ENCODE peak calls at places on chromosomes 1 and 21, in ten cellular contexts. One of them, this sample, is unnamed.

GRCh38 chr1:213666113-213666512 is 321.7 kb upstream of the PROX1 start:
- DNase-seq in adrenal gland: no peak
- DNase-seq in endodermal cell: no peak
- DNase-seq in type B pancreatic cell: no peak
- DNase-seq in psoas muscle: no peak
- DNase-seq in epithelial cell of proximal tubule: no peak
- DNase-seq in thoracic aorta: no peak
- DNase-seq in AG10803: no peak
- DNase-seq in glutamatergic neuron: no peak
- DNase-seq in fibroblast of pulmonary artery: no peak
- DNase-seq in this sample: no peak

GRCh38 chr21:17114019-17114418 is 398.8 kb upstream of the CXADR start:
- DNase-seq in endodermal cell: no peak
- DNase-seq in AG10803: no peak
- DNase-seq in adrenal gland: no peak
- DNase-seq in epithelial cell of proximal tubule: no peak
- DNase-seq in type B pancreatic cell: no peak
- DNase-seq in psoas muscle: no peak
- DNase-seq in glutamatergic neuron: no peak
- DNase-seq in fibroblast of pulmonary artery: no peak
- DNase-seq in thoracic aorta: no peak
- DNase-seq in this sample: no peak

GRCh38 chr1:94739521-94740061 is 80.6 kb upstream of the SLC44A3 start:
- DNase-seq in glutamatergic neuron: no peak
- DNase-seq in AG10803: peak; percentile 96
- DNase-seq in type B pancreatic cell: no peak
- DNase-seq in fibroblast of pulmonary artery: peak; percentile 89
- DNase-seq in thoracic aorta: no peak
- DNase-seq in epithelial cell of proximal tubule: no peak
- DNase-seq in adrenal gland: no peak
- DNase-seq in endodermal cell: no peak
- DNase-seq in psoas muscle: peak; percentile 60
- DNase-seq in this sample: no peak

GRCh38 chr1:30377230-30378022 is 346.0 kb downstream of the MATN1 start:
- DNase-seq in psoas muscle: no peak
- DNase-seq in epithelial cell of proximal tubule: no peak
- DNase-seq in glutamatergic neuron: no peak
- DNase-seq in type B pancreatic cell: peak; percentile 58
- DNase-seq in AG10803: no peak
- DNase-seq in endodermal cell: peak; percentile 42
- DNase-seq in thoracic aorta: no peak
- DNase-seq in fibroblast of pulmonary artery: no peak
- DNase-seq in adrenal gland: no peak
- DNase-seq in this sample: no peak

GRCh38 chr1:94798054-94798453 is 22.1 kb upstream of the SLC44A3 start:
- DNase-seq in glutamatergic neuron: no peak
- DNase-seq in adrenal gland: no peak
- DNase-seq in fibroblast of pulmonary artery: no peak
- DNase-seq in type B pancreatic cell: no peak
- DNase-seq in psoas muscle: no peak
- DNase-seq in endodermal cell: no peak
- DNase-seq in epithelial cell of proximal tubule: no peak
- DNase-seq in thoracic aorta: no peak
- DNase-seq in AG10803: no peak
- DNase-seq in this sample: no peak

GRCh38 chr21:46139686-46140085 is 15.7 kb downstream of the FTCD start:
- DNase-seq in psoas muscle: no peak
- DNase-seq in fibroblast of pulmonary artery: no peak
- DNase-seq in epithelial cell of proximal tubule: no peak
- DNase-seq in thoracic aorta: no peak
- DNase-seq in adrenal gland: no peak
- DNase-seq in endodermal cell: no peak
- DNase-seq in type B pancreatic cell: no peak
- DNase-seq in AG10803: no peak
- DNase-seq in glutamatergic neuron: no peak
- DNase-seq in this sample: no peak

GRCh38 chr1:193685986-193686385 is 499.6 kb upstream of the B3GALT2 start:
- DNase-seq in adrenal gland: no peak
- DNase-seq in epithelial cell of proximal tubule: no peak
- DNase-seq in psoas muscle: no peak
- DNase-seq in thoracic aorta: no peak
- DNase-seq in type B pancreatic cell: no peak
- DNase-seq in glutamatergic neuron: no peak
- DNase-seq in fibroblast of pulmonary artery: no peak
- DNase-seq in endodermal cell: no peak
- DNase-seq in AG10803: no peak
- DNase-seq in this sample: no peak

GRCh38 chr1:212232020-212232570 is 53.1 kb upstream of the PPP2R5A start:
- DNase-seq in adrenal gland: no peak
- DNase-seq in glutamatergic neuron: no peak
- DNase-seq in fibroblast of pulmonary artery: no peak
- DNase-seq in psoas muscle: no peak
- DNase-seq in type B pancreatic cell: no peak
- DNase-seq in AG10803: no peak
- DNase-seq in thoracic aorta: no peak
- DNase-seq in epithelial cell of proximal tubule: no peak
- DNase-seq in endodermal cell: no peak
- DNase-seq in this sample: no peak

GRCh38 chr1:223106856-223107255 is 36.2 kb downstream of the TLR5 start:
- DNase-seq in glutamatergic neuron: peak; percentile 33
- DNase-seq in endodermal cell: no peak
- DNase-seq in psoas muscle: no peak
- DNase-seq in AG10803: peak; percentile 56
- DNase-seq in epithelial cell of proximal tubule: peak; percentile 25
- DNase-seq in thoracic aorta: no peak
- DNase-seq in adrenal gland: no peak
- DNase-seq in type B pancreatic cell: no peak
- DNase-seq in fibroblast of pulmonary artery: peak; percentile 87
- DNase-seq in this sample: no peak

GRCh38 chr1:47527653-47528272 is 89.9 kb downstream of the FOXD2 start:
- DNase-seq in epithelial cell of proximal tubule: no peak
- DNase-seq in type B pancreatic cell: no peak
- DNase-seq in thoracic aorta: no peak
- DNase-seq in AG10803: peak; percentile 8
- DNase-seq in psoas muscle: no peak
- DNase-seq in adrenal gland: no peak
- DNase-seq in glutamatergic neuron: peak; percentile 35
- DNase-seq in endodermal cell: peak; percentile 76
- DNase-seq in fibroblast of pulmonary artery: no peak
- DNase-seq in this sample: peak; percentile 31
- TF ChIP-seq CTCF in epithelial cell of proximal tubule: peak; percentile 73
- TF ChIP-seq CTCF in type B pancreatic cell: peak; percentile 55
- TF ChIP-seq CTCF in thoracic aorta: no peak
- TF ChIP-seq CTCF in AG10803: peak; percentile 43
- TF ChIP-seq CTCF in psoas muscle: peak; percentile 32
- TF ChIP-seq CTCF in adrenal gland: peak; percentile 12
- TF ChIP-seq CTCF in glutamatergic neuron: peak; percentile 34
- TF ChIP-seq CTCF in endodermal cell: peak; percentile 81
- TF ChIP-seq CTCF in fibroblast of pulmonary artery: peak; percentile 22
- TF ChIP-seq CTCF in this sample: no peak

DNA sequence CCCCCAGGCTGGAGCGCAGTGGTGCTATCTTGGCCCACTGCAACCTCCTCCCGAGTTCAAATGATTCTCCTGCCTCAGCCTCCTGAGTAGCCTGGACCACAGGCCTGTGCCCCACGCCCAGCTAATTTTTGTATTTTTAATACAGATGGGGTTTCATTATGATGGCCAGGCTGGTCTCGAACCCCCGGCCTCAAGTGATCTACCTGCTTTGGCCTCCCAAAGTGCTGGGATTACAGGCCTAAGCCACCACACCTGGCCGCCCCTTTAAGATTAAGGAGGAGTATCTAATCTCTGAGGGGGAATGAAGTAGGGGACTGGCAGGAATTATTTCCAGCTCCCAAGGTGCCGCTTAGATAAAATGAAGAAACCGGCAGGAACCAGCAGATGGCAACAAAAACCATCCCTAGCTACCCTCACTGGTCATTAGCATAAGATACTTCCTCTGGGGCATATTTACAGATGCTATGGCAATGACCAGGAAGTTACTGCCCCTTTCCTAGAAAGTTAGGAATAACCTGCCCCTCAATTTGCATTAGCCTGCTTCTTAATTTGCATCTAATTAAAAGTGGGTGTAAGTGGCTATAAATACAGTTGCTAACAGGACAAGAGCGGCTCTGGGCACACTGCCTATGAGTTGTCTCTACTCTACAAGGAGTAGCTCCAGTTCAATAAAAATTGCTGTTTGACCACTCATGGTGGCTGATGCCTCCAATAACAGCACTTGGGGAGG is 7.1 kb upstream of the NSUN4 start:
- DNase-seq in fibroblast of pulmonary artery: peak; percentile 57
- DNase-seq in adrenal gland: no peak
- DNase-seq in thoracic aorta: no peak
- DNase-seq in endodermal cell: peak; percentile 78
- DNase-seq in glutamatergic neuron: no peak
- DNase-seq in psoas muscle: no peak
- DNase-seq in type B pancreatic cell: no peak
- DNase-seq in AG10803: peak; percentile 16
- DNase-seq in epithelial cell of proximal tubule: no peak
- DNase-seq in this sample: no peak
- TF ChIP-seq CTCF in fibroblast of pulmonary artery: peak; percentile 42
- TF ChIP-seq CTCF in adrenal gland: peak; percentile 57
- TF ChIP-seq CTCF in thoracic aorta: no peak
- TF ChIP-seq CTCF in endodermal cell: peak; percentile 69
- TF ChIP-seq CTCF in glutamatergic neuron: no peak
- TF ChIP-seq CTCF in psoas muscle: no peak
- TF ChIP-seq CTCF in type B pancreatic cell: peak; percentile 58
- TF ChIP-seq CTCF in AG10803: peak; percentile 41
- TF ChIP-seq CTCF in epithelial cell of proximal tubule: peak; percentile 60
- TF ChIP-seq CTCF in this sample: no peak

GRCh38 chr1:45490121-45490622 is 791 bp downstream of the TESK2 start:
- DNase-seq in epithelial cell of proximal tubule: no peak
- DNase-seq in thoracic aorta: no peak
- DNase-seq in endodermal cell: peak; percentile 55
- DNase-seq in type B pancreatic cell: no peak
- DNase-seq in glutamatergic neuron: no peak
- DNase-seq in psoas muscle: no peak
- DNase-seq in adrenal gland: no peak
- DNase-seq in fibroblast of pulmonary artery: peak; percentile 27
- DNase-seq in AG10803: no peak
- DNase-seq in this sample: no peak

GRCh38 chr1:45492691-45493090 is 1.7 kb upstream of the TESK2 start:
- DNase-seq in type B pancreatic cell: no peak
- DNase-seq in AG10803: no peak
- DNase-seq in endodermal cell: no peak
- DNase-seq in thoracic aorta: no peak
- DNase-seq in glutamatergic neuron: no peak
- DNase-seq in psoas muscle: no peak
- DNase-seq in adrenal gland: no peak
- DNase-seq in epithelial cell of proximal tubule: no peak
- DNase-seq in fibroblast of pulmonary artery: no peak
- DNase-seq in this sample: no peak

GRCh38 chr1:45490623-45491463 is at the start of gene TESK2:
- DNase-seq in epithelial cell of proximal tubule: peak; percentile 100
- DNase-seq in adrenal gland: peak; percentile 98
- DNase-seq in fibroblast of pulmonary artery: peak; percentile 100
- DNase-seq in endodermal cell: peak; percentile 99
- DNase-seq in type B pancreatic cell: peak; percentile 98
- DNase-seq in thoracic aorta: peak; percentile 95
- DNase-seq in AG10803: peak; percentile 99
- DNase-seq in glutamatergic neuron: peak; percentile 94
- DNase-seq in psoas muscle: peak; percentile 98
- DNase-seq in this sample: peak; percentile 98

GRCh38 chr1:45491464-45492260 is 699 bp upstream of the TESK2 start:
- DNase-seq in thoracic aorta: no peak
- DNase-seq in adrenal gland: no peak
- DNase-seq in psoas muscle: no peak
- DNase-seq in AG10803: no peak
- DNase-seq in epithelial cell of proximal tubule: no peak
- DNase-seq in type B pancreatic cell: no peak
- DNase-seq in endodermal cell: no peak
- DNase-seq in fibroblast of pulmonary artery: no peak
- DNase-seq in glutamatergic neuron: no peak
- DNase-seq in this sample: no peak

GRCh38 chr1:45493116-45493697 is 2.2 kb upstream of the TESK2 start:
- DNase-seq in thoracic aorta: no peak
- DNase-seq in endodermal cell: peak; percentile 78
- DNase-seq in psoas muscle: no peak
- DNase-seq in glutamatergic neuron: peak; percentile 38
- DNase-seq in epithelial cell of proximal tubule: no peak
- DNase-seq in adrenal gland: peak; percentile 54
- DNase-seq in fibroblast of pulmonary artery: peak; percentile 78
- DNase-seq in type B pancreatic cell: no peak
- DNase-seq in AG10803: peak; percentile 52
- DNase-seq in this sample: peak; percentile 71
- TF ChIP-seq CTCF in thoracic aorta: peak; percentile 61
- TF ChIP-seq CTCF in endodermal cell: peak; percentile 78
- TF ChIP-seq CTCF in psoas muscle: peak; percentile 61
- TF ChIP-seq CTCF in glutamatergic neuron: peak; percentile 47
- TF ChIP-seq CTCF in epithelial cell of proximal tubule: peak; percentile 62
- TF ChIP-seq CTCF in adrenal gland: peak; percentile 65
- TF ChIP-seq CTCF in fibroblast of pulmonary artery: peak; percentile 53
- TF ChIP-seq CTCF in type B pancreatic cell: peak; percentile 77
- TF ChIP-seq CTCF in AG10803: peak; percentile 53
- TF ChIP-seq CTCF in this sample: peak; percentile 78

GRCh38 chr1:110548381-110548780 is 29.4 kb upstream of the KCNA10 start:
- DNase-seq in AG10803: no peak
- DNase-seq in fibroblast of pulmonary artery: peak; percentile 21
- DNase-seq in psoas muscle: no peak
- DNase-seq in glutamatergic neuron: peak; percentile 65
- DNase-seq in adrenal gland: no peak
- DNase-seq in endodermal cell: peak; percentile 74
- DNase-seq in type B pancreatic cell: no peak
- DNase-seq in epithelial cell of proximal tubule: no peak
- DNase-seq in thoracic aorta: no peak
- DNase-seq in this sample: peak; percentile 23
- TF ChIP-seq CTCF in AG10803: peak; percentile 14
- TF ChIP-seq CTCF in fibroblast of pulmonary artery: peak; percentile 43
- TF ChIP-seq CTCF in psoas muscle: peak; percentile 21
- TF ChIP-seq CTCF in glutamatergic neuron: peak; percentile 81
- TF ChIP-seq CTCF in adrenal gland: peak; percentile 9
- TF ChIP-seq CTCF in endodermal cell: peak; percentile 78
- TF ChIP-seq CTCF in type B pancreatic cell: peak; percentile 70
- TF ChIP-seq CTCF in epithelial cell of proximal tubule: peak; percentile 65
- TF ChIP-seq CTCF in thoracic aorta: peak; percentile 26
- TF ChIP-seq CTCF in this sample: peak; percentile 43

This sample was measured in activated CD8-positive, alpha-beta T cell treated with anti-CD3 and anti-CD28 coated beads for 36 hours.